ENCODE peak calls at places on chromosomes 5 and 9, in six cellular contexts. Q is A673; T is thoracic aorta; P is CD8-positive, alpha-beta T cell; A is H9; B is upper lobe of right lung. X is an unnamed sample. For H3K4me1, the result is how much of the 10 kb centered on the place peaks cover.

GRCh38 chr9:8961186-8961666 is 1161.6 kb upstream of the DMAC1 start:
- DNase-seq in Q (no peak), T (peak), P (no peak), A (no peak), B (no peak), X (peak)

GRCh38 chr5:93572101-93572772 is 8.8 kb downstream of the NR2F1-AS1 start:
- DNase-seq in Q (no peak), T (no peak), P (no peak), A (no peak), B (no peak), X (no peak)

GRCh38 chr5:45795458-45795857 is 99.3 kb upstream of the HCN1 start:
- DNase-seq in Q (no peak), T (no peak), P (no peak), A (no peak), B (no peak), X (no peak)

GRCh38 chr9:12054235-12054634 is 639.0 kb upstream of the TYRP1 start:
- DNase-seq in Q (no peak), T (no peak), P (no peak), A (peak), B (no peak), X (no peak)

GRCh38 chr9:123070210-123070609 is 36.7 kb downstream of the GPR21 start:
- DNase-seq in Q (no peak), T (no peak), P (no peak), A (no peak), B (no peak), X (no peak)

GRCh38 chr9:124562328-124562727 is 55.1 kb upstream of the NR5A1 start:
- DNase-seq in Q (no peak), T (no peak), P (no peak), A (no peak), B (peak), X (no peak)

GRCh38 chr5:134567651-134568338 is 42.3 kb downstream of the JADE2 start:
- DNase-seq in Q (no peak), T (no peak), P (no peak), A (no peak), B (no peak), X (no peak)

GRCh38 chr5:148290271-148291195 is 21.7 kb upstream of the SPINK7 start:
- DNase-seq in Q (peak), T (no peak), P (no peak), A (peak), B (no peak), X (no peak)

GRCh38 chr9:38412751-38413150 is 11.5 kb downstream of the IGFBPL1 start:
- DNase-seq in Q (no peak), T (no peak), P (no peak), A (no peak), B (no peak), X (no peak)

GRCh38 chr5:97991236-97991635 is 782.2 kb upstream of the RGMB start:
- DNase-seq in Q (no peak), T (no peak), P (no peak), A (no peak), B (no peak), X (no peak)

GRCh38 chr5:158759276-158759675 is 340.4 kb downstream of the EBF1 start:
- DNase-seq in Q (peak), T (no peak), P (no peak), A (no peak), B (no peak), X (no peak)

GRCh38 chr9:89742660-89743059 is 137.8 kb downstream of the GADD45G start:
- DNase-seq in Q (no peak), T (no peak), P (no peak), A (no peak), B (no peak), X (no peak)

GRCh38 chr9:89743576-89744254 is 138.9 kb downstream of the GADD45G start:
- DNase-seq in Q (no peak), T (no peak), P (peak), A (peak), B (no peak), X (no peak)

GRCh38 chr9:89744255-89744648 is 139.4 kb downstream of the GADD45G start:
- DNase-seq in Q (no peak), T (no peak), P (no peak), A (no peak), B (no peak), X (no peak)

GRCh38 chr9:89744730-89745129 is 139.9 kb downstream of the GADD45G start:
- DNase-seq in Q (no peak), T (no peak), P (no peak), A (no peak), B (no peak), X (no peak)

GRCh38 chr9:89743216-89743575 is 138.4 kb downstream of the GADD45G start:
- DNase-seq in Q (no peak), T (no peak), P (no peak), A (no peak), B (no peak), X (no peak)
- H3K4me1 ChIP-seq in Q (under half), T (under half), P (half or more), A (under half), B (under half), X (under half)

DNA sequence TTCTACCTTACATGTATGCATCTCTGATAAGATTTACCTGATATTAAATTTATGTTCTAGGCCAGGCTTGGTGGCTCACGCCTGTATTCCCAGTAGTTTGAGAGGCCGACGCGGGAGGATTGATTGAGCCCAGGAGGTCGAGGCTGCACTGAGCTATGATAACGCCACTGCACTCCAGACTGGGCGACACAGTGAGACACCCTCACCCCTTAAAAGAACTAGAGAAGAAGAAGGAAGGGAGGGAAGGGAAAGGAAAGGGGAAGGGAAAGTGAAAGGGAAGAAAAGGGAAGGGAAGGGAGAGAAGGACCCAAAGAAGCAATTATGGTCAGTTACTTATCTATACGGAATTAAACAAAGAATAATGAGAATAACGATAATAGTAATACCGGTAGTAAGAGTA is 1.2 kb upstream of the RFK start:
- DNase-seq in Q (no peak), T (no peak), P (no peak), A (no peak), B (no peak), X (no peak)
- H3K27ac ChIP-seq in Q (peak), T (peak), P (peak), A (no peak), B (peak), X (peak)

GRCh38 chr5:172642046-172642409 is 965 bp downstream of the NEURL1B start:
- DNase-seq in Q (no peak), T (no peak), P (no peak), A (no peak), B (peak), X (no peak)
- TF ChIP-seq CTCF in Q (peak), T (no peak), P (no peak), A (no peak), B (no peak), X (no peak)

DNA sequence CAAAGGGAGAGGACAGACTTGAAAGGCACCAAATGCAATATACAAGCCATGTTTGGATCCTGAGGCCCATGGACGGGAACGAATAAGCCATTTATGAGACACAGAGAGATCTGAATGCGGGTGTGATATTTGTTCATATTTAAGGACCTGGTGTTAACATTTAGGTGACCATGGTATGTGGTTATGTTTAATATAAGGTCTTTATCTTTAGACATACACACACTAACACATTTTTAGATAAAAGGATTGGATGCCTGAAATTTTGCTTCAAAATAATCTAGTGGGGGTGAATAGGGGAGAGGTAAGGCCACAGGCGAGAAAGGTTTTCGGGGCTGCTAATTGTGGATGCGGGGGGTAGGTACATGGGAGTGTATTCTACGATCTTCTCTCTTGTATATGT is 12.4 kb downstream of the AKNA start:
- DNase-seq in Q (no peak), T (no peak), P (no peak), A (no peak), B (no peak), X (no peak)
- H3K4me1 ChIP-seq in Q (under half), T (under half), P (half or more), A (under half), B (under half), X (under half)

DNA sequence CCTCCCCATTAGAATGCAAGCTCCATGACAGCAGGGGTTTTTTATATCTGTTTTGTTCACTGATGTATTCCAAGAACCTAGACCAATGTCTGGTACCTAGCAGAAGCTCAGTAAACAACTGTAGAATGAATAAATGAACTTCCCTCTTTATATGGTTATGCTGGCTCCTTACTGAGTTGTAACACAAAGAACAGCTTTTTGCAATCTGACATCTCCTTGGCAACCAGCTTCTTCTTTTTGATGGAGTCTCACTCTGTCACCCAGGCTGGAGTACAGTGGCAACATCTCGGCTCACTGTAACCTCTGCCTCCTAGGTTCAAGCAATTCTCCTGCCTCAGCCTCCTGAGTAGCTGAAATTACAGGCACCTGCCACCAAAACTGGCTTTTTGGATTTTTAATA is 13.6 kb downstream of the TRMO start:
- DNase-seq in Q (no peak), T (no peak), P (no peak), A (no peak), B (no peak), X (no peak)
- H3K27ac ChIP-seq in Q (no peak), T (no peak), P (no peak), A (no peak), B (no peak), X (no peak)

GRCh38 chr9:18405240-18405639 is 68.7 kb upstream of the ADAMTSL1 start:
- DNase-seq in Q (no peak), T (no peak), P (no peak), A (no peak), B (no peak), X (no peak)
- TF ChIP-seq CTCF in Q (no peak), T (no peak), P (no peak), A (no peak), B (no peak), X (no peak)

DNA sequence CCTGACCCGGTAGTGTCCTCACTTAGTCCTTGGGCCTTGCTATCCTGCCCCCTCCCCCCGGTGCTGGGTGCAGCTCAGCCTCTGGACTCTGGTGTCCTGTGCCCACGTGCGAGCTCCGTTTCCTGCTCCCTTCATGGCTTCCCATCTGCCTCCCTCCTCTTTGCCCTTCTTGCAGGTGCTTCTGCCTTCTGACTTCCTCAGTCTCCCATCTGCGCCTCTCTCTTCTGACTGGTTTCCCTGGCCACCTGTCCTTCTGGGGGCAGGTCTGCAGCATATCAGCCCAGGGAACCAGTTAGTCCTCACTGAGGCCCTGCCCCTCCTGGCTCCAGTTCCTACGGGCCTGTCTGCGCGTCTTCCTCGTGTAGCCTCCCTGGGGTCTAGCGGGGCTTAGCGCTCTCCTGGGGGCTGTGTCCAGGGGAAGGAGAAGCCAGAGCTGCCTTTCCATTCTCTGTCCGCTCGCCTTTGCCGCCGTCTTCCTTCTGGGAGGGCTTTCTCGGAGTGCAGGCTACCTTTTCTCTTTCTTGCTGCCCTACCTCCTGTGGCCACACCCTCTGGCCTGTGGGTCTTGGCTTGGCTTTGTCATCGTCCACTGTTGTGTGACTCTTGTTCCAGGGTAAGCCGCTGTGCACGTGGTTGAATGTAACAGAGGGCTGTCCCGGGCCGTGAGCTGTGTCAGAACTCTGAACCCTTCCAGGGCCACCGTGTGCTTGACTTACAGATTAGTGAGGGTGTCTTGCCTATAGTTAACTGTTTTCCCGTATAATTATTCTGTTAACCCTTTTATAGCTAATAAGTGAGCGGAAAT is 51.8 kb downstream of the EHMT1 start:
- DNase-seq in Q (no peak), T (peak), P (no peak), A (peak), B (peak), X (peak)
- H3K4me1 ChIP-seq in Q (under half), T (under half), P (under half), A (under half), B (under half), X (under half)

GRCh38 chr9:121359358-121360294 is 10.4 kb downstream of the STOM start:
- DNase-seq in Q (peak), T (no peak), P (no peak), A (no peak), B (no peak), X (no peak)
- H3K27ac ChIP-seq in Q (peak), T (peak), P (no peak), A (no peak), B (peak), X (peak)

GRCh38 chr5:72149742-72150141 is 42.5 kb downstream of the MAP1B start:
- DNase-seq in Q (peak), T (no peak), P (no peak), A (no peak), B (no peak), X (no peak)
- TF ChIP-seq CTCF in Q (peak), T (peak), P (no peak), A (no peak), B (no peak), X (no peak)

X was measured in psoas muscle.